ENCODE peak calls at places on chromosomes 1 and 21, in eight cellular contexts. One of them, this sample, is unnamed.

GRCh38 chr1:8649027-8649426 is 168.4 kb downstream of the RERE start:
- DNase-seq in GM12865: peak; percentile 72
- DNase-seq in GM23338: no peak
- DNase-seq in AG09319: no peak
- DNase-seq in AG20443: no peak
- DNase-seq in omental fat pad: no peak
- DNase-seq in HT-29: no peak
- DNase-seq in AG04450: no peak
- DNase-seq in this sample: no peak

GRCh38 chr1:47624531-47624930 is 186.7 kb downstream of the FOXD2 start:
- DNase-seq in AG20443: no peak
- DNase-seq in AG04450: no peak
- DNase-seq in AG09319: no peak
- DNase-seq in GM23338: peak; percentile 74
- DNase-seq in omental fat pad: no peak
- DNase-seq in HT-29: peak; percentile 60
- DNase-seq in GM12865: no peak
- DNase-seq in this sample: no peak

GRCh38 chr1:7430646-7431045 is 340.4 kb upstream of the VAMP3 start:
- DNase-seq in AG09319: no peak
- DNase-seq in GM12865: no peak
- DNase-seq in omental fat pad: no peak
- DNase-seq in AG20443: peak; percentile 36
- DNase-seq in GM23338: no peak
- DNase-seq in AG04450: no peak
- DNase-seq in HT-29: no peak
- DNase-seq in this sample: no peak

GRCh38 chr1:59445040-59445439 is 148.1 kb downstream of the FGGY start:
- DNase-seq in GM12865: no peak
- DNase-seq in AG04450: no peak
- DNase-seq in GM23338: no peak
- DNase-seq in HT-29: no peak
- DNase-seq in AG20443: peak; percentile 69
- DNase-seq in omental fat pad: no peak
- DNase-seq in AG09319: no peak
- DNase-seq in this sample: no peak

GRCh38 chr1:224245188-224245587 is 62.1 kb downstream of the DEGS1 start:
- DNase-seq in AG09319: peak; percentile 20
- DNase-seq in omental fat pad: no peak
- DNase-seq in GM23338: no peak
- DNase-seq in GM12865: peak; percentile 47
- DNase-seq in AG04450: no peak
- DNase-seq in HT-29: no peak
- DNase-seq in AG20443: no peak
- DNase-seq in this sample: peak; percentile 59

GRCh38 chr1:232335751-232336274 is 294.1 kb downstream of the SIPA1L2 start:
- DNase-seq in AG04450: no peak
- DNase-seq in AG20443: no peak
- DNase-seq in GM23338: no peak
- DNase-seq in omental fat pad: no peak
- DNase-seq in GM12865: no peak
- DNase-seq in AG09319: no peak
- DNase-seq in HT-29: no peak
- DNase-seq in this sample: no peak

GRCh38 chr1:31665264-31665878 is 20.7 kb upstream of the PEF1 start:
- DNase-seq in omental fat pad: no peak
- DNase-seq in GM12865: no peak
- DNase-seq in AG20443: no peak
- DNase-seq in HT-29: no peak
- DNase-seq in GM23338: no peak
- DNase-seq in AG04450: no peak
- DNase-seq in AG09319: no peak
- DNase-seq in this sample: no peak

GRCh38 chr21:23452384-23453083 is 2154.7 kb downstream of the MRPL39 start:
- DNase-seq in AG04450: no peak
- DNase-seq in AG20443: no peak
- DNase-seq in omental fat pad: no peak
- DNase-seq in AG09319: no peak
- DNase-seq in HT-29: peak; percentile 1
- DNase-seq in GM23338: peak; percentile 83
- DNase-seq in GM12865: peak; percentile 60
- DNase-seq in this sample: no peak

GRCh38 chr1:59690531-59690930 is 124.2 kb upstream of the HOOK1 start:
- DNase-seq in AG09319: no peak
- DNase-seq in HT-29: no peak
- DNase-seq in omental fat pad: no peak
- DNase-seq in AG04450: no peak
- DNase-seq in AG20443: no peak
- DNase-seq in GM12865: no peak
- DNase-seq in GM23338: no peak
- DNase-seq in this sample: no peak

GRCh38 chr1:27119270-27119618 is 35.7 kb downstream of the SLC9A1 start:
- DNase-seq in omental fat pad: no peak
- DNase-seq in GM23338: no peak
- DNase-seq in AG20443: no peak
- DNase-seq in AG09319: peak; percentile 56
- DNase-seq in HT-29: no peak
- DNase-seq in GM12865: no peak
- DNase-seq in AG04450: no peak
- DNase-seq in this sample: no peak

GRCh38 chr1:84103197-84103992 is 40.7 kb upstream of the PRKACB start:
- DNase-seq in GM12865: peak; percentile 24
- DNase-seq in omental fat pad: no peak
- DNase-seq in AG04450: peak; percentile 64
- DNase-seq in AG09319: peak; percentile 48
- DNase-seq in HT-29: peak; percentile 64
- DNase-seq in AG20443: peak; percentile 80
- DNase-seq in GM23338: peak; percentile 56
- DNase-seq in this sample: no peak

GRCh38 chr1:39003787-39004186 is 12.7 kb downstream of the AKIRIN1 start:
- DNase-seq in GM12865: no peak
- DNase-seq in AG09319: no peak
- DNase-seq in omental fat pad: no peak
- DNase-seq in HT-29: no peak
- DNase-seq in AG04450: no peak
- DNase-seq in AG20443: no peak
- DNase-seq in GM23338: no peak
- DNase-seq in this sample: no peak

GRCh38 chr1:22500476-22500875 is 48.8 kb downstream of the ZBTB40 start:
- DNase-seq in AG09319: peak; percentile 34
- DNase-seq in HT-29: no peak
- DNase-seq in AG20443: peak; percentile 24
- DNase-seq in GM23338: no peak
- DNase-seq in GM12865: no peak
- DNase-seq in AG04450: peak; percentile 11
- DNase-seq in omental fat pad: no peak
- DNase-seq in this sample: no peak

GRCh38 chr1:16127676-16128337 is 28.1 kb downstream of the EPHA2 start:
- DNase-seq in GM12865: no peak
- DNase-seq in HT-29: no peak
- DNase-seq in AG04450: no peak
- DNase-seq in GM23338: no peak
- DNase-seq in omental fat pad: no peak
- DNase-seq in AG09319: no peak
- DNase-seq in AG20443: no peak
- DNase-seq in this sample: no peak

GRCh38 chr1:16605532-16605931 is 7.8 kb downstream of the NBPF1 start:
- DNase-seq in GM23338: no peak
- DNase-seq in AG20443: no peak
- DNase-seq in AG09319: no peak
- DNase-seq in omental fat pad: no peak
- DNase-seq in HT-29: no peak
- DNase-seq in GM12865: no peak
- DNase-seq in AG04450: no peak
- DNase-seq in this sample: no peak

GRCh38 chr21:17688912-17689874 is 76.5 kb upstream of the BTG3 start:
- DNase-seq in AG09319: no peak
- DNase-seq in AG04450: no peak
- DNase-seq in HT-29: peak; percentile 1
- DNase-seq in omental fat pad: no peak
- DNase-seq in GM12865: peak; percentile 26
- DNase-seq in AG20443: no peak
- DNase-seq in GM23338: peak; percentile 33
- DNase-seq in this sample: no peak

GRCh38 chr1:219278288-219278687 is 104.6 kb downstream of the LYPLAL1 start:
- DNase-seq in GM12865: no peak
- DNase-seq in AG09319: no peak
- DNase-seq in omental fat pad: no peak
- DNase-seq in AG20443: no peak
- DNase-seq in AG04450: no peak
- DNase-seq in HT-29: no peak
- DNase-seq in GM23338: no peak
- DNase-seq in this sample: no peak

GRCh38 chr1:24267003-24267402 is 52.2 kb upstream of the GRHL3 start:
- DNase-seq in GM12865: no peak
- DNase-seq in omental fat pad: no peak
- DNase-seq in AG04450: no peak
- DNase-seq in AG20443: no peak
- DNase-seq in HT-29: peak; percentile 66
- DNase-seq in GM23338: no peak
- DNase-seq in AG09319: no peak
- DNase-seq in this sample: no peak

GRCh38 chr1:119453021-119453420 is 38.1 kb downstream of the HSD3B2 start:
- DNase-seq in AG20443: peak; percentile 83
- DNase-seq in HT-29: peak; percentile 12
- DNase-seq in AG04450: no peak
- DNase-seq in GM12865: no peak
- DNase-seq in GM23338: no peak
- DNase-seq in omental fat pad: no peak
- DNase-seq in AG09319: peak; percentile 40
- DNase-seq in this sample: no peak

GRCh38 chr1:240582953-240583352 is 29.0 kb downstream of the GREM2 start:
- DNase-seq in omental fat pad: no peak
- DNase-seq in AG09319: no peak
- DNase-seq in AG20443: no peak
- DNase-seq in HT-29: no peak
- DNase-seq in AG04450: no peak
- DNase-seq in GM12865: no peak
- DNase-seq in GM23338: no peak
- DNase-seq in this sample: no peak

GRCh38 chr1:85015826-85016225 is 18.9 kb upstream of the MCOLN2 start:
- DNase-seq in AG09319: no peak
- DNase-seq in GM23338: no peak
- DNase-seq in omental fat pad: no peak
- DNase-seq in AG20443: no peak
- DNase-seq in GM12865: no peak
- DNase-seq in HT-29: no peak
- DNase-seq in AG04450: no peak
- DNase-seq in this sample: no peak

GRCh38 chr1:29230553-29231378 is at the start of gene MECR:
- DNase-seq in AG20443: peak; percentile 99
- DNase-seq in AG04450: peak; percentile 51
- DNase-seq in GM23338: peak; percentile 96
- DNase-seq in AG09319: peak; percentile 68
- DNase-seq in omental fat pad: peak; percentile 89
- DNase-seq in HT-29: peak; percentile 88
- DNase-seq in GM12865: peak; percentile 94
- DNase-seq in this sample: no peak

GRCh38 chr1:228021526-228022030 is 14.8 kb downstream of the WNT3A start:
- DNase-seq in HT-29: no peak
- DNase-seq in GM12865: no peak
- DNase-seq in AG09319: no peak
- DNase-seq in AG20443: no peak
- DNase-seq in GM23338: no peak
- DNase-seq in omental fat pad: no peak
- DNase-seq in AG04450: no peak
- DNase-seq in this sample: no peak

GRCh38 chr1:86516366-86516765 is 30.5 kb upstream of the CLCA4 start:
- DNase-seq in GM12865: no peak
- DNase-seq in HT-29: no peak
- DNase-seq in omental fat pad: no peak
- DNase-seq in AG20443: no peak
- DNase-seq in GM23338: no peak
- DNase-seq in AG04450: no peak
- DNase-seq in AG09319: no peak
- DNase-seq in this sample: no peak

GRCh38 chr21:41825216-41825615 is 53.9 kb downstream of the PRDM15 start:
- DNase-seq in GM12865: no peak
- DNase-seq in AG20443: no peak
- DNase-seq in GM23338: no peak
- DNase-seq in HT-29: no peak
- DNase-seq in AG04450: no peak
- DNase-seq in omental fat pad: no peak
- DNase-seq in AG09319: no peak
- DNase-seq in this sample: no peak

GRCh38 chr1:187079330-187079729 is 250.6 kb downstream of the PLA2G4A start:
- DNase-seq in AG20443: no peak
- DNase-seq in AG09319: no peak
- DNase-seq in omental fat pad: no peak
- DNase-seq in GM12865: no peak
- DNase-seq in GM23338: no peak
- DNase-seq in AG04450: no peak
- DNase-seq in HT-29: no peak
- DNase-seq in this sample: no peak

GRCh38 chr21:31837613-31838390 is 35.0 kb upstream of the HUNK start:
- DNase-seq in AG20443: no peak
- DNase-seq in GM23338: no peak
- DNase-seq in AG09319: no peak
- DNase-seq in omental fat pad: no peak
- DNase-seq in AG04450: no peak
- DNase-seq in HT-29: no peak
- DNase-seq in GM12865: peak; percentile 8
- DNase-seq in this sample: peak; percentile 57

GRCh38 chr21:37909936-37910335 is 6.3 kb downstream of the KCNJ6 start:
- DNase-seq in AG20443: no peak
- DNase-seq in GM23338: peak; percentile 34
- DNase-seq in AG09319: no peak
- DNase-seq in GM12865: no peak
- DNase-seq in omental fat pad: no peak
- DNase-seq in HT-29: peak; percentile 9
- DNase-seq in AG04450: no peak
- DNase-seq in this sample: no peak

GRCh38 chr1:46010611-46011010 is 121.8 kb downstream of the PIK3R3 start:
- DNase-seq in HT-29: no peak
- DNase-seq in GM23338: no peak
- DNase-seq in AG20443: no peak
- DNase-seq in AG09319: no peak
- DNase-seq in omental fat pad: no peak
- DNase-seq in AG04450: no peak
- DNase-seq in GM12865: no peak
- DNase-seq in this sample: no peak

GRCh38 chr1:220370041-220370700 is 97.9 kb upstream of the RAB3GAP2 start:
- DNase-seq in HT-29: no peak
- DNase-seq in omental fat pad: no peak
- DNase-seq in AG20443: peak; percentile 81
- DNase-seq in GM23338: no peak
- DNase-seq in GM12865: no peak
- DNase-seq in AG09319: peak; percentile 91
- DNase-seq in AG04450: peak; percentile 41
- DNase-seq in this sample: no peak

GRCh38 chr1:4265836-4266235 is 365.8 kb upstream of the C1orf174 start:
- DNase-seq in AG04450: no peak
- DNase-seq in GM12865: no peak
- DNase-seq in HT-29: no peak
- DNase-seq in omental fat pad: no peak
- DNase-seq in AG20443: no peak
- DNase-seq in GM23338: no peak
- DNase-seq in AG09319: no peak
- DNase-seq in this sample: no peak

GRCh38 chr1:89763649-89763986 is 57.2 kb upstream of the LRRC8D start:
- DNase-seq in AG09319: no peak
- DNase-seq in GM12865: no peak
- DNase-seq in GM23338: peak; percentile 30
- DNase-seq in HT-29: peak; percentile 2
- DNase-seq in AG20443: no peak
- DNase-seq in omental fat pad: no peak
- DNase-seq in AG04450: no peak
- DNase-seq in this sample: no peak

GRCh38 chr1:97488505-97488904 is 432.3 kb downstream of the DPYD start:
- DNase-seq in AG09319: no peak
- DNase-seq in omental fat pad: no peak
- DNase-seq in GM23338: no peak
- DNase-seq in HT-29: no peak
- DNase-seq in GM12865: no peak
- DNase-seq in AG04450: no peak
- DNase-seq in AG20443: no peak
- DNase-seq in this sample: no peak

GRCh38 chr1:58848818-58849411 is 65.1 kb upstream of the JUN start:
- DNase-seq in GM12865: no peak
- DNase-seq in GM23338: peak; percentile 6
- DNase-seq in AG20443: peak; percentile 94
- DNase-seq in HT-29: peak; percentile 60
- DNase-seq in AG09319: peak; percentile 57
- DNase-seq in omental fat pad: peak; percentile 26
- DNase-seq in AG04450: peak; percentile 91
- DNase-seq in this sample: no peak

This sample was measured in SIG-M5.